ENCODE peak calls at places on chromosomes 11 and 22, in five cellular contexts. P is HCT116, Y is GM23338, Q is GM23248, D is PC-3. R is an unnamed sample.
A peak's percentile ranks its signal among the peaks of the same experiment; 100 is the strongest.

GRCh38 chr22:24553597-24554315 is 1.2 kb downstream of the GUCD1 start:
- DNase-seq in P (no peak), Q (peak; percentile 64), Y (no peak), D (no peak), R (peak; percentile 38)

GRCh38 chr11:80727315-80727714 is 1286.5 kb upstream of the TENM4 start:
- DNase-seq in Q (peak; percentile 27), Y (peak; percentile 81), P (no peak), D (peak; percentile 44), R (peak; percentile 35)

GRCh38 chr11:95137299-95137698 is 47.7 kb downstream of the ENDOD1 start:
- DNase-seq in D (no peak), P (no peak), Y (no peak), Q (no peak), R (no peak)

GRCh38 chr11:73087730-73088129 is 54.4 kb downstream of the FCHSD2 start:
- DNase-seq in Q (no peak), Y (no peak), P (no peak), D (no peak), R (no peak)

GRCh38 chr22:31586137-31586920 is 75.7 kb downstream of the PISD start:
- DNase-seq in D (no peak), Y (no peak), Q (peak; percentile 81), P (no peak), R (peak; percentile 62)

GRCh38 chr11:11722246-11722645 is 100.4 kb upstream of the GALNT18 start:
- DNase-seq in P (no peak), Q (no peak), D (no peak), Y (no peak), R (no peak)

GRCh38 chr11:68081691-68082090 is 39.5 kb downstream of the CHKA start:
- DNase-seq in P (no peak), D (no peak), Y (no peak), Q (no peak), R (no peak)

GRCh38 chr11:131763193-131763890 is 392.9 kb downstream of the NTM start:
- DNase-seq in Y (no peak), Q (no peak), P (no peak), D (no peak), R (no peak)

GRCh38 chr22:49953027-49953679 is 7.4 kb upstream of the PIM3 start:
- DNase-seq in D (no peak), Y (no peak), P (no peak), Q (no peak), R (no peak)

GRCh38 chr11:9004310-9004945 is 627 bp upstream of the NRIP3 start:
- DNase-seq in P (no peak), D (no peak), Q (no peak), Y (peak; percentile 82), R (peak; percentile 32)

GRCh38 chr11:34411786-34412185 is 26.9 kb upstream of the CAT start:
- DNase-seq in Y (no peak), P (no peak), Q (peak; percentile 20), D (peak; percentile 60), R (no peak)

GRCh38 chr11:66866420-66867010 is 9.7 kb downstream of the LRFN4 start:
- DNase-seq in D (no peak), Y (no peak), P (no peak), Q (no peak), R (no peak)

GRCh38 chr11:86396403-86396802 is 21.7 kb downstream of the CCDC81 start:
- DNase-seq in Y (no peak), P (no peak), Q (peak; percentile 86), D (peak; percentile 15), R (no peak)

GRCh38 chr22:19448739-19449421 is 1.4 kb upstream of the C22orf39 start:
- DNase-seq in D (no peak), Y (no peak), P (no peak), Q (no peak), R (no peak)

GRCh38 chr11:70155386-70155785 is 47.7 kb upstream of the FADD start:
- DNase-seq in Q (no peak), P (no peak), Y (no peak), D (no peak), R (no peak)

GRCh38 chr22:20905415-20906386 is 11.5 kb upstream of the CRKL start:
- DNase-seq in Y (no peak), P (no peak), D (peak; percentile 29), Q (peak; percentile 62), R (no peak)

GRCh38 chr22:42871146-42872050 is 14.3 kb upstream of the ARFGAP3 start:
- DNase-seq in Q (no peak), D (no peak), Y (no peak), P (no peak), R (no peak)

GRCh38 chr11:34665077-34665835 is 44.4 kb downstream of the EHF start:
- DNase-seq in D (peak; percentile 52), Q (no peak), Y (no peak), P (no peak), R (no peak)

GRCh38 chr11:133163463-133164419 is 368.6 kb downstream of the OPCML start:
- DNase-seq in Y (peak; percentile 86), P (no peak), Q (peak; percentile 62), D (peak; percentile 62), R (peak; percentile 71)

GRCh38 chr11:33620423-33621120 is 80.1 kb downstream of the C11orf91 start:
- DNase-seq in Q (peak; percentile 71), P (no peak), Y (no peak), D (peak; percentile 28), R (no peak)

GRCh38 chr11:57397394-57397990 is 7.0 kb upstream of the PRG2 start:
- DNase-seq in D (no peak), Y (no peak), P (no peak), Q (no peak), R (no peak)

GRCh38 chr11:91350931-91351330 is 873.7 kb upstream of the FAT3 start:
- DNase-seq in P (no peak), Q (no peak), Y (peak; percentile 34), D (no peak), R (peak; percentile 11)

GRCh38 chr11:106399075-106399500 is 321.6 kb downstream of the AASDHPPT start:
- DNase-seq in Q (peak; percentile 99), Y (no peak), P (peak; percentile 36), D (peak; percentile 99), R (peak; percentile 74)

GRCh38 chr22:50729391-50730012 is 8.5 kb upstream of the ACR start:
- DNase-seq in Y (peak; percentile 30), Q (no peak), D (no peak), P (no peak), R (no peak)

DNA sequence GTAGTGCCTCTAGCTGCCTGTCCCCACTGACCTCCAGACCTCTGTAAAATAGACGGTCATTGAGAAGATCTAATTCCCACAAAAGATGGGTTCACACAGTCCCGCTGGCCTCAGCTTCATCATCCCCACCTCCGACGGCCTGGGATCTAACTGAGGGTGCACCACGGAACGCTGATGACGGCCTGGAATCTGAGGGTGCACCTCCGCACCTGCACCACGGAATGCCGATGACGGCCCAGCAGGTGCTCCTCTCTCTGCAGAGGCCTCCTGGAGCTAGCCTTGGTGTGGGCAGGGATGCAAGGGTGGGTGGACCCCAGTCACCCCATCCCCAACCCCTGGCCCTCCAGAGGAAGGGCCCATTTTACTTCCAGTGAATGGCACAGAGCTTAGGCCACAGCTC is 77.3 kb downstream of the PHF21B start:
- DNase-seq in Q (no peak), Y (no peak), D (no peak), P (no peak), R (no peak)
- TF ChIP-seq EZH2 in Q (no peak), Y (no peak), D (no peak), P (no peak), R (no peak)

DNA sequence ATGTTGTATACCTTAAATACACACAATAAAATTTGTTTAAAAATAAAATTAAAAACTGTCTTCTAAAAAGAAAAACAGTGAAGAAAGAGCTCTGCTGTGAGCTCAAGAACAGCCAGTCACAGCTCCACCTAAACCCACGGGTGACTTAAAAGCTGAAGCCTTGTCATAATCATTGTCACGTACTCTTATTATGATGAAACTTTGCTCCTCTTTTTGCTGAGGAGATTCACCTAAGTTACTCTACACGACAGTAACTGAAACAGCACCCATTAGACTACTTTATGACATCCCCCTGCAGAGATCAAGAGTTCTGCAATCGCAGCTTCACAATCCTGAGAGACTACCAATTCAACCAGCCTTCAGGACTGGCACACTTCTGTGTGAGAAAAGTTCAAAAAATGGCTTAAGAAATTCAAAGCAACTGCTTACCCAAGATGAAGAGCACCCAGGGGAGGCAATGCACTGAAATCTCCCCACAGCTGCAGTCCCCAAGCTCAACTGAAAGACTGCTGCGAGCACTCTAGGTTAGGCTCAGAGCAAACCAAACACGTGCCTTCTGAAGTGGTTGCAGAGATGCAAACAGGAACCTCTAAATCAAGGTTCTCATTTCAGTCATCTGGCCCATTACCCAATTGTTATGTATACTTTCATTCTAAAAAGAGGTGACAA is at the start of gene JAML:
- DNase-seq in Y (no peak), D (no peak), P (no peak), Q (no peak), R (no peak)
- TF ChIP-seq EZH2phosphoT487 in Y (no peak), D (no peak), P (no peak), Q (no peak), R (no peak)

GRCh38 chr22:45977551-45978274 is 751 bp upstream of the WNT7B start:
- DNase-seq in D (peak; percentile 40), Y (peak; percentile 58), P (no peak), Q (peak; percentile 53), R (no peak)
- H3K27me3 ChIP-seq in D (no peaks in the 10 kb centered on the region), Y (peaks cover 66% of the 10 kb centered on the region), P (no peaks in the 10 kb centered on the region), Q (peaks cover 39% of the 10 kb centered on the region), R (peaks cover 48% of the 10 kb centered on the region)

GRCh38 chr11:129815596-129816461 is at the start of gene TMEM45B:
- DNase-seq in Y (peak; percentile 67), P (no peak), D (peak; percentile 66), Q (no peak), R (peak; percentile 80)
- TF ChIP-seq EZH2 in Y (no peak), P (no peak), D (no peak), Q (peak; percentile 36), R (no peak)

DNA sequence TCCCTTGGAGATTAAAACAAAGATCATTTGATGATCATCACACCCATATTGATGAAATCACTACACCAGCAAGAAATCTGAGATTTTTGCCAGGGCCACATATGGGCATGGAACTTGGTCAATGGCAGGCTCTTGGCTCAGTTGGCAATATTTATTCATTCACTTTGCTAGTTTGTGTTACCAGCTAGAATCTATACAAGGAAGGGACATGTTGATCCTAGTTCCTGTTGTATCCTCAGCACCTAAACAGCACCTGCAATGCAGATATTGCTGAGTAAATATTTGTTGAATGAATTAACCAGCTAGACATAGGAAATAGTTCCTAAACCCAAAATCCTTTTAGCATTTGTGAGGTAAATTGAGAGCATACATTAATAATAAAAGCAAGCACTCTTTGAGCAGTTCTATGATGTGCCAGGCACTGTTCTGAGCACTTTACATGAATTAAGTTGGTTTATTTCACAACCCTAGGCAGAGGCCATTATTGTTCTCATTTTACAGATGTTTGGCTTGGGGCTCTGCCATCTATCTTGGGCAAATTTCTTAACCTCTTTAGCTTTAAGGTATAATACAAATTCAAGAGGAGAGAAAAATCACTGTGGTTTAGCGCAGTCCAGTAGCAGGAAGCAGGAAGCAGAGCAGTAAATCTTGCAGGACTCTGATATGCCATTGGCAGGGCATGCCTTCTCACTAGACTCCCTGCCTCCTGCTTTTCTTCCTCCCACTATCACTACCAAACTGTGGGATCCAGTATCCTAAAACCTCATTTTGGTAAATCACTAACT is 1.6 kb downstream of the TRIM68 start:
- DNase-seq in Y (no peak), P (no peak), D (peak; percentile 9), Q (peak; percentile 36), R (no peak)
- TF ChIP-seq EZH2phosphoT487 in Y (no peak), P (no peak), D (no peak), Q (no peak), R (no peak)

DNA sequence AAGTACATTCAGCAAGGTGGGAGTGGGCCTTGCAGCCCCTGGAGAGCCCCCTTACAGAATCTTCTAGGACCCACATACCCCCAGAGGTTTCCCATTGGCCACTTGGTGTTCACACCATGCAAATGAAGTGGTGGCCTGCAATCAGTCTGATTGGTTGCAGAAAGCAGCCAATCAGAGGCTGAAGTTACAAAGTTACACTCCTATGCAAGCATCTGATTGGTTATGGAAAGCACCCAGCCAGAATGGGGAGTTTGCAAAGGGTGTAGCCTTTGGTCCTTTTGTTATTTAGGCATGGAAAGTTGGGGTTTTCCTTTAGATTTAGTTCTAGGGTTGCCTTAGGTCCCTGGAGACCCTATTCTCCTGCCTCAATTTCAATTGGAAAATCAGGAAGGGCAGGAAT is 34.9 kb downstream of the UVRAG start:
- DNase-seq in Y (no peak), P (no peak), Q (no peak), D (no peak), R (no peak)
- H3K27me3 ChIP-seq in Y (no peaks in the 10 kb centered on the region), P (no peaks in the 10 kb centered on the region), Q (no peaks in the 10 kb centered on the region), D (no peaks in the 10 kb centered on the region), R (no peaks in the 10 kb centered on the region)